ENCODE peak calls at places on chromosome 17, in eight cellular contexts. O is NCI-H1105 treated with DMSO at 0.1 percent for 48 hours, R is GM04504, P is tibial artery, S is GM03348, V is A549, I is skeletal muscle cell, U is OCI-LY7. Z is an unnamed sample.
A peak's percentile ranks its signal among the peaks of the same experiment; 100 is the strongest.

GRCh38 chr17:38918916-38919315 is 6.5 kb upstream of the LASP1NB start:
- DNase-seq in O (no peak), R (no peak), P (no peak), S (no peak), V (no peak), I (no peak), U (no peak), Z (no peak)

GRCh38 chr17:39775075-39775474 is 37.3 kb downstream of the GRB7 start:
- DNase-seq in O (no peak), R (no peak), P (no peak), S (no peak), V (no peak), I (no peak), U (peak; percentile 68), Z (no peak)

GRCh38 chr17:61504697-61505096 is 52.5 kb downstream of the TBX4 start:
- DNase-seq in O (no peak), R (peak; percentile 74), P (no peak), S (peak; percentile 72), V (peak; percentile 44), I (peak; percentile 66), U (no peak), Z (no peak)

GRCh38 chr17:71363661-71364060 is 757.2 kb upstream of the SOX9 start:
- DNase-seq in O (no peak), R (no peak), P (no peak), S (no peak), V (no peak), I (no peak), U (no peak), Z (no peak)

GRCh38 chr17:41338961-41339485 is 11.6 kb downstream of the KRT33A start:
- DNase-seq in O (peak; percentile 12), R (no peak), P (no peak), S (no peak), V (no peak), I (no peak), U (no peak), Z (no peak)

GRCh38 chr17:73725794-73726193 is 81.5 kb upstream of the SDK2 start:
- DNase-seq in O (no peak), R (no peak), P (no peak), S (no peak), V (no peak), I (no peak), U (no peak), Z (no peak)

GRCh38 chr17:73192219-73192893 is 499 bp upstream of the COG1 start:
- DNase-seq in O (peak; percentile 72), R (no peak), P (peak; percentile 34), S (peak; percentile 93), V (peak; percentile 92), I (no peak), U (peak; percentile 86), Z (peak; percentile 73)

GRCh38 chr17:13594762-13595697 is 6.7 kb downstream of the HS3ST3A1 start:
- DNase-seq in O (peak; percentile 70), R (peak; percentile 74), P (peak; percentile 69), S (peak; percentile 73), V (peak; percentile 86), I (peak; percentile 58), U (peak; percentile 81), Z (peak; percentile 1)

GRCh38 chr17:82121660-82122629 is 23.9 kb upstream of the FASN start:
- DNase-seq in O (peak; percentile 54), R (no peak), P (no peak), S (no peak), V (no peak), I (no peak), U (peak; percentile 77), Z (no peak)

GRCh38 chr17:29619251-29619650 is 3.5 kb downstream of the CORO6 start:
- DNase-seq in O (no peak), R (no peak), P (peak; percentile 24), S (peak; percentile 41), V (peak; percentile 73), I (no peak), U (peak; percentile 45), Z (no peak)

GRCh38 chr17:35094902-35095301 is 24.8 kb downstream of the RAD51D start:
- DNase-seq in O (no peak), R (peak; percentile 62), P (no peak), S (peak; percentile 82), V (peak; percentile 72), I (peak; percentile 64), U (no peak), Z (no peak)

GRCh38 chr17:46837521-46837920 is 13.9 kb upstream of the WNT9B start:
- DNase-seq in O (no peak), R (no peak), P (no peak), S (no peak), V (no peak), I (no peak), U (no peak), Z (no peak)

GRCh38 chr17:80901319-80901718 is 90.3 kb upstream of the CHMP6 start:
- DNase-seq in O (no peak), R (no peak), P (no peak), S (no peak), V (no peak), I (no peak), U (no peak), Z (no peak)

GRCh38 chr17:1049446-1050225 is 52.7 kb downstream of the TIMM22 start:
- DNase-seq in O (no peak), R (no peak), P (no peak), S (no peak), V (no peak), I (no peak), U (no peak), Z (no peak)

GRCh38 chr17:16104189-16104588 is 104.6 kb downstream of the TTC19 start:
- DNase-seq in O (no peak), R (no peak), P (no peak), S (no peak), V (no peak), I (no peak), U (no peak), Z (no peak)

GRCh38 chr17:47731396-47731795 is 1.6 kb upstream of the TBX21 start:
- DNase-seq in O (no peak), R (no peak), P (no peak), S (no peak), V (no peak), I (no peak), U (no peak), Z (no peak)

GRCh38 chr17:67293251-67294203 is 48.5 kb upstream of the HELZ start:
- DNase-seq in O (peak; percentile 0), R (no peak), P (peak; percentile 65), S (peak; percentile 86), V (peak; percentile 79), I (no peak), U (peak; percentile 83), Z (no peak)

GRCh38 chr17:41009936-41010335 is 1.0 kb upstream of the KRTAP3-1 start:
- DNase-seq in O (no peak), R (no peak), P (no peak), S (no peak), V (no peak), I (no peak), U (no peak), Z (no peak)

GRCh38 chr17:73956595-73957465 is 246.6 kb upstream of the RPL38 start:
- DNase-seq in O (peak; percentile 29), R (no peak), P (no peak), S (no peak), V (peak; percentile 78), I (no peak), U (peak; percentile 68), Z (peak; percentile 52)

GRCh38 chr17:40448213-40448638 is 5.0 kb downstream of the IGFBP4 start:
- DNase-seq in O (no peak), R (no peak), P (peak; percentile 75), S (no peak), V (no peak), I (no peak), U (no peak), Z (no peak)

GRCh38 chr17:51640108-51640622 is 379.8 kb downstream of the UTP18 start:
- DNase-seq in O (no peak), R (no peak), P (no peak), S (no peak), V (peak; percentile 85), I (no peak), U (peak; percentile 25), Z (no peak)

GRCh38 chr17:81121841-81122733 is 43.2 kb upstream of the PVALEF start:
- DNase-seq in O (no peak), R (no peak), P (no peak), S (no peak), V (no peak), I (no peak), U (no peak), Z (no peak)

Z was measured in NCI-H1092.